ENCODE peak calls at places on chromosomes 12 and 14, in six cellular contexts. A is left ventricle myocardium inferior, O is A549, R is neural progenitor cell, T is heart right ventricle, J is psoas muscle. S is an unnamed sample. For H3K9me3, the result is how much of the 10 kb centered on the place peaks cover.

GRCh38 chr14:77979666-77980351 is 179.9 kb downstream of the ADCK1 start:
- DNase-seq in A (no peak), O (peak), R (peak), T (no peak), J (no peak), S (no peak)

GRCh38 chr12:71854594-71854993 is 15.0 kb downstream of the TBC1D15 start:
- DNase-seq in A (no peak), O (no peak), R (no peak), T (no peak), J (no peak), S (no peak)

GRCh38 chr14:63993992-63994391 is 141.2 kb downstream of the SYNE2 start:
- DNase-seq in A (no peak), O (peak), R (no peak), T (no peak), J (no peak), S (no peak)

GRCh38 chr14:64826333-64826732 is 53.4 kb downstream of the SPTB start:
- DNase-seq in A (no peak), O (no peak), R (no peak), T (no peak), J (no peak), S (no peak)

GRCh38 chr14:31536201-31536960 is 24.8 kb upstream of the NUBPL start:
- DNase-seq in A (no peak), O (no peak), R (no peak), T (no peak), J (no peak), S (no peak)

GRCh38 chr12:121748571-121749265 is 36.2 kb downstream of the TMEM120B start:
- DNase-seq in A (no peak), O (peak), R (peak), T (no peak), J (no peak), S (peak)

GRCh38 chr12:49277466-49277865 is 12.6 kb downstream of the TUBA1C start:
- DNase-seq in A (no peak), O (no peak), R (no peak), T (no peak), J (no peak), S (no peak)

GRCh38 chr12:50174971-50175715 is 8.0 kb upstream of the CERS5 start:
- DNase-seq in A (no peak), O (peak), R (peak), T (no peak), J (no peak), S (peak)

GRCh38 chr14:64640839-64641238 is 63.4 kb upstream of the PLEKHG3 start:
- DNase-seq in A (no peak), O (no peak), R (no peak), T (no peak), J (no peak), S (no peak)

GRCh38 chr14:53153702-53154112 is 584 bp upstream of the DDHD1 start:
- DNase-seq in A (no peak), O (no peak), R (no peak), T (no peak), J (no peak), S (no peak)

GRCh38 chr12:4899361-4899760 is 10.3 kb upstream of the KCNA1 start:
- DNase-seq in A (no peak), O (no peak), R (peak), T (no peak), J (no peak), S (no peak)

GRCh38 chr12:30610718-30611117 is 85.0 kb downstream of the IPO8 start:
- DNase-seq in A (no peak), O (no peak), R (no peak), T (no peak), J (no peak), S (no peak)

GRCh38 chr12:49627752-49628360 is 4.5 kb downstream of the PRPF40B start:
- DNase-seq in A (no peak), O (no peak), R (no peak), T (no peak), J (no peak), S (no peak)

GRCh38 chr14:89607453-89607852 is 190.4 kb upstream of the FOXN3 start:
- DNase-seq in A (no peak), O (no peak), R (no peak), T (no peak), J (no peak), S (no peak)

GRCh38 chr12:124296295-124296915 is 1.5 kb downstream of the RFLNA start:
- DNase-seq in A (no peak), O (no peak), R (no peak), T (no peak), J (peak), S (no peak)

GRCh38 chr12:31353730-31354708 is 28.1 kb upstream of the SINHCAF start:
- DNase-seq in A (no peak), O (no peak), R (peak), T (no peak), J (no peak), S (no peak)

GRCh38 chr14:40197344-40197743 is 765.1 kb upstream of the FBXO33 start:
- DNase-seq in A (no peak), O (no peak), R (no peak), T (no peak), J (no peak), S (no peak)

GRCh38 chr12:40616383-40616900 is 75.8 kb upstream of the CNTN1 start:
- DNase-seq in A (no peak), O (no peak), R (no peak), T (no peak), J (no peak), S (no peak)

GRCh38 chr12:67697981-67698380 is 49.4 kb downstream of the DYRK2 start:
- DNase-seq in A (no peak), O (no peak), R (no peak), T (no peak), J (no peak), S (no peak)

GRCh38 chr12:26046886-26047285 is 78.0 kb downstream of the BHLHE41 start:
- DNase-seq in A (no peak), O (no peak), R (no peak), T (no peak), J (no peak), S (no peak)

GRCh38 chr14:22597265-22597664 is 835 bp upstream of the ABHD4 start:
- DNase-seq in A (no peak), O (no peak), R (no peak), T (no peak), J (no peak), S (no peak)

GRCh38 chr12:104672501-104673265 is 215.9 kb downstream of the CHST11 start:
- DNase-seq in A (peak), O (peak), R (no peak), T (no peak), J (peak), S (no peak)

GRCh38 chr14:70303528-70304293 is 55.8 kb downstream of the COX16 start:
- DNase-seq in A (no peak), O (no peak), R (no peak), T (no peak), J (no peak), S (no peak)

GRCh38 chr14:28571636-28572035 is 195.0 kb upstream of the FOXG1 start:
- DNase-seq in A (no peak), O (no peak), R (no peak), T (no peak), J (no peak), S (no peak)

GRCh38 chr14:95535226-95536021 is 574 bp downstream of the GLRX5 start:
- DNase-seq in A (no peak), O (no peak), R (peak), T (peak), J (peak), S (no peak)

GRCh38 chr14:26128931-26129674 is 468.7 kb downstream of the NOVA1 start:
- DNase-seq in A (no peak), O (no peak), R (no peak), T (no peak), J (no peak), S (no peak)

GRCh38 chr12:39935275-39935674 is 170.6 kb downstream of the SLC2A13 start:
- DNase-seq in A (no peak), O (no peak), R (no peak), T (no peak), J (no peak), S (no peak)

GRCh38 chr14:31096255-31096654 is 70.1 kb upstream of the STRN3 start:
- DNase-seq in A (no peak), O (no peak), R (no peak), T (no peak), J (no peak), S (peak)

GRCh38 chr14:105010891-105011291 is 10.0 kb downstream of the CDCA4 start:
- DNase-seq in A (no peak), O (no peak), R (no peak), T (no peak), J (no peak), S (no peak)

GRCh38 chr14:75303415-75303814 is 24.8 kb downstream of the FOS start:
- DNase-seq in A (peak), O (peak), R (peak), T (peak), J (peak), S (no peak)

GRCh38 chr12:96130396-96131059 is 63.6 kb upstream of the ELK3 start:
- DNase-seq in A (no peak), O (no peak), R (no peak), T (no peak), J (no peak), S (no peak)

GRCh38 chr12:2347844-2348476 is 295.2 kb downstream of the CACNA1C start:
- DNase-seq in A (no peak), O (no peak), R (no peak), T (no peak), J (no peak), S (no peak)

GRCh38 chr12:90622431-90622830 is 332.5 kb downstream of the CCER1 start:
- DNase-seq in A (no peak), O (peak), R (no peak), T (no peak), J (no peak), S (peak)
- H3K9me3 ChIP-seq in A (under half), O (under half), R (under half), T (under half), J (under half), S (under half)

GRCh38 chr14:47044841-47045240 is 393.3 kb upstream of the RPL10L start:
- DNase-seq in A (no peak), O (no peak), R (peak), T (no peak), J (no peak), S (no peak)
- TF ChIP-seq CTCF in A (no peak), O (no peak), R (peak), T (no peak), J (no peak), S (no peak)

GRCh38 chr14:21543426-21544350 is 17.5 kb upstream of the SALL2 start:
- DNase-seq in A (no peak), O (no peak), R (peak), T (no peak), J (no peak), S (no peak)
- H3K4me3 ChIP-seq in A (no peak), O (no peak), R (peak), T (no peak), J (no peak), S (no peak)

GRCh38 chr12:34303091-34303870 is 281.0 kb downstream of the ALG10 start:
- DNase-seq in A (no peak), O (no peak), R (no peak), T (no peak), J (peak), S (no peak)
- H3K9me3 ChIP-seq in A (under half), O (under half), R (under half), T (half or more), J (under half), S (half or more)

DNA sequence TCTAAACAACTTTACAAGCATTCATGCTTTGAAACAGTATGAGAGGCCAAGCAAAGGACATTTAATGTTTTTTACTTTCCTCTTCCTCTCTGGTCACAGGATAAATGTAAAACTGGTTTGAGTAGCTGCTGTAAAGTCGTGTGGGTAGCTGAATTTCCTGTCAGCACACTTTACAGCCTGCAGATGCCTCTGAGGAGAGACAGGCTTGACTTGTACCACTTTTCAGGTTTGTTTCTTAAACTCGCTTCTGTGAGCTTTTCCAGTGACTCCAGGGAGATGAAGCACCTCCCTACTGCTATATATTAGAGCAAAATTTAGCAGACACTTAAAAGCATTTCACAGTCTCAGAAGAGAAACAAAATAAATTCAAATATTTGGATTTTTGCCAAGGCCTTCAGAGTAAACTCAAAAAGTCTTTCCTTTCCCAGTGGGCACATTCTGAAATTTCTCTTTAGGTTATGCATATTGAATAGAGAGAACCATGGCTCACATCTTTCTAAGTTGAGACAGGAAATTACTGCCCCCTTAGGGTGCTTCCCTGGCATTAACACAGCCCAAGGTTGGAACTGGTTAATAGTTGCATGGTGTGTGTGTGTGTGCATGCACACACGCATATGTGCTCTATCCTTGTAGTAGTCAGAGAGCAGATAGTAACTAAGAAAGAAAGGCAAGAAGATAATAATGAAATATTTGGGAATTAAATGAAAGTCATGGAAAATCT is 557.3 kb upstream of the MIS18BP1 start:
- DNase-seq in A (no peak), O (no peak), R (peak), T (no peak), J (no peak), S (no peak)
- TF ChIP-seq CTCF in A (no peak), O (no peak), R (peak), T (no peak), J (no peak), S (no peak)

DNA sequence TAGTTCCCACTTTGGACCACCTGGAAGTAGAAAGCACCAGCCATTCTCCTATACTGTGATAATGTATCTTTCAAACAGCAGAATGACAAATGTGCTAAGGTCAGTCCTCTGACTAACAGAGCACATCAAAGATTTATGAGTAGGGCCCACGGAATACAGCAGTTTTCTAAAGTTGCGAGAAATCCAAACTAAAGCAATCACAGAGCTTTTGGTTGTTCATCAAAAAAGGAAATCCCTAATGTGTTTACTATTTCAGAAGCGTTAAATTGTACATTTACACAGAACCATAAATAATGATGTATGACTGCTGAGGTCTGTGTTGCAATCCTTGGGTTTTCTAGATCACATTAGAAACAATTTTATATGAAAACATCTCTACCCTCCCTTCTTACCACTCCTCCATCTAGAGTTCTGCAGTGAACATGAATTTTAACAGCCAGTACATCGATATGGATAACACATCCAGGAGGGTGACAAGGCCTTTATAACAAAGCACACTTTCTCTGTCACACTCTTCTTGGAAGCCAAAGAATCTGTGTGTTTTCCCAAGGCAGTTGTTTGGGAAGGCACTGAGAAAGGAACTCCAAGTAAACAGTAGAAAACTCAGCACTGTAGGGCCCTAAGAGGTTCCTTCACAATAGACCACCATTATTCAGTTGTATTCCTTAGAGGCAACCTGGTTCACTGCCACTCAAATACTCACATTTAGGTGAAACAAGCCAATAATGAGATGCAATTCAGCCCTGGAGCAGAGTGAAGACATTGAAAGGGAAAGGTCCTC is 7.3 kb downstream of the KITLG start:
- DNase-seq in A (no peak), O (no peak), R (no peak), T (no peak), J (no peak), S (no peak)
- H3K4me3 ChIP-seq in A (no peak), O (no peak), R (no peak), T (no peak), J (no peak), S (no peak)

GRCh38 chr14:106562451-106562850 is 1036.1 kb downstream of the TMEM121 start:
- DNase-seq in A (no peak), O (no peak), R (no peak), T (no peak), J (no peak), S (no peak)

GRCh38 chr14:106564058-106564643 is 1037.8 kb downstream of the TMEM121 start:
- DNase-seq in A (no peak), O (peak), R (peak), T (no peak), J (no peak), S (no peak)
- H3K9me3 ChIP-seq in A (under half), O (under half), R (under half), T (under half), J (under half), S (under half)